ENCODE peak calls at places on chromosomes 4 and X, in nine cellular contexts. F is H54; R is CD8-positive, alpha-beta memory T cell; W is fibroblast of lung; V is uterus; Q is AG20443; B is HEK293T; N is activated CD4-positive, alpha-beta T cell treated with anti-CD3 and anti-CD28 coated beads, Interleukin-2, amount 10 ng/mL, durations not matched to agents 7 days and 5 days; X is OCI-LY7. G is an unnamed sample.

GRCh38 chr4:121147923-121148443 is 16.1 kb downstream of the TNIP3 start:
- DNase-seq in F (no peak), W (peak), Q (peak), X (no peak), B (no peak), V (no peak), N (no peak), R (no peak), G (peak)

GRCh38 chr4:38058186-38058585 is 98.0 kb downstream of the PTTG2 start:
- DNase-seq in N (no peak), Q (no peak), F (no peak), B (no peak), W (no peak), V (no peak), X (no peak), R (no peak), G (no peak)

GRCh38 chrX:24231169-24231568 is 81.6 kb downstream of the ZFX start:
- DNase-seq in B (no peak), N (no peak), W (peak), R (no peak), Q (peak), X (no peak), V (peak), F (peak), G (peak)

GRCh38 chr4:168993724-168994510 is 16.1 kb downstream of the CBR4 start:
- DNase-seq in B (no peak), W (peak), Q (peak), N (no peak), F (no peak), X (no peak), R (no peak), V (peak), G (peak)

GRCh38 chrX:72620550-72621145 is 48.0 kb upstream of the HDAC8 start:
- DNase-seq in R (no peak), F (peak), X (no peak), B (peak), W (peak), Q (peak), N (peak), V (peak), G (peak)

GRCh38 chr4:120769227-120769626 is 153.3 kb downstream of the PRDM5 start:
- DNase-seq in R (no peak), Q (peak), N (no peak), X (no peak), B (no peak), W (peak), V (no peak), F (peak), G (peak)

GRCh38 chr4:65670331-65671031 is at the start of gene EPHA5:
- DNase-seq in X (no peak), V (peak), N (no peak), Q (peak), R (no peak), B (peak), F (peak), W (peak), G (peak)

GRCh38 chr4:153495480-153496206 is 29.5 kb downstream of the TMEM131L start:
- DNase-seq in X (no peak), B (no peak), N (peak), Q (no peak), F (no peak), W (no peak), V (no peak), R (no peak), G (no peak)

GRCh38 chr4:145545538-145546224 is 64.0 kb downstream of the SMAD1 start:
- DNase-seq in V (peak), Q (peak), F (peak), N (no peak), B (no peak), R (no peak), W (peak), X (no peak), G (peak)

GRCh38 chr4:825063-825968 is 613 bp downstream of the CPLX1 start:
- DNase-seq in R (peak), B (peak), W (peak), X (no peak), N (peak), F (no peak), V (no peak), Q (peak), G (no peak)

GRCh38 chr4:139534287-139534950 is 21.6 kb downstream of the SETD7 start:
- DNase-seq in Q (no peak), X (no peak), V (no peak), B (no peak), R (no peak), N (no peak), F (no peak), W (no peak), G (no peak)

GRCh38 chr4:168831919-168832745 is 177.9 kb downstream of the CBR4 start:
- DNase-seq in W (peak), X (peak), B (peak), R (peak), F (peak), V (peak), Q (peak), N (peak), G (peak)

GRCh38 chr4:73904491-73904890 is 35.3 kb downstream of the CXCL1 start:
- DNase-seq in V (no peak), R (no peak), Q (peak), X (no peak), N (no peak), F (no peak), W (peak), B (no peak), G (peak)

GRCh38 chr4:149095798-149096197 is 653.6 kb upstream of the NR3C2 start:
- DNase-seq in X (no peak), Q (peak), V (no peak), B (no peak), R (no peak), W (peak), F (no peak), N (no peak), G (peak)

GRCh38 chr4:20565075-20565721 is 135.1 kb upstream of the PACRGL start:
- DNase-seq in B (no peak), V (no peak), N (no peak), X (no peak), F (no peak), W (peak), Q (no peak), R (no peak), G (no peak)

GRCh38 chrX:148811236-148811635 is 310.8 kb downstream of the AFF2 start:
- DNase-seq in W (peak), R (no peak), Q (peak), N (no peak), X (no peak), B (no peak), V (no peak), F (no peak), G (peak)

GRCh38 chrX:47880927-47881326 is 44.2 kb downstream of the ZNF81 start:
- DNase-seq in W (no peak), X (no peak), R (no peak), B (no peak), F (no peak), N (no peak), Q (no peak), V (no peak), G (no peak)

GRCh38 chrX:40273356-40274050 is 175.7 kb upstream of the BCOR start:
- DNase-seq in X (no peak), F (no peak), V (peak), N (no peak), W (peak), Q (no peak), R (no peak), B (no peak), G (no peak)

GRCh38 chr4:55854132-55854531 is 684 bp downstream of the EXOC1 start:
- DNase-seq in W (no peak), N (no peak), B (peak), X (peak), F (no peak), V (no peak), Q (peak), R (no peak), G (no peak)

GRCh38 chrX:116272328-116272727 is 101.8 kb downstream of the AGTR2 start:
- DNase-seq in B (no peak), F (peak), Q (peak), X (no peak), R (no peak), W (peak), V (no peak), N (no peak), G (peak)

GRCh38 chrX:53599781-53600396 is 86.6 kb downstream of the HUWE1 start:
- DNase-seq in F (no peak), N (no peak), W (peak), V (no peak), X (no peak), B (no peak), R (no peak), Q (no peak), G (no peak)

GRCh38 chr4:108356209-108356535 is 187.4 kb upstream of the LEF1 start:
- DNase-seq in V (no peak), W (no peak), B (no peak), X (no peak), N (no peak), R (no peak), Q (no peak), F (no peak), G (no peak)

GRCh38 chr4:115279300-115279699 is 165.9 kb upstream of the NDST4 start:
- DNase-seq in Q (no peak), N (no peak), V (no peak), W (no peak), X (peak), R (no peak), B (no peak), F (no peak), G (no peak)

GRCh38 chr4:17517664-17518063 is 2.7 kb downstream of the CLRN2 start:
- DNase-seq in N (no peak), V (no peak), B (no peak), Q (no peak), W (no peak), F (no peak), X (no peak), R (no peak), G (no peak)

GRCh38 chr4:95124906-95125504 is 367.2 kb downstream of the BMPR1B start:
- DNase-seq in V (no peak), F (no peak), X (peak), N (peak), W (peak), R (no peak), B (peak), Q (peak), G (peak)

GRCh38 chrX:133415276-133416105 is at the start of gene GPC4:
- DNase-seq in F (peak), Q (peak), B (peak), R (no peak), X (no peak), V (peak), N (no peak), W (peak), G (peak)

GRCh38 chr4:55348436-55348835 is 2.4 kb downstream of the SRD5A3 start:
- DNase-seq in W (no peak), B (no peak), R (no peak), F (no peak), V (no peak), N (no peak), Q (no peak), X (no peak), G (peak)

GRCh38 chr4:83285022-83285387 is 407 bp upstream of the COQ2 start:
- DNase-seq in V (no peak), B (no peak), Q (peak), N (peak), W (peak), F (no peak), X (peak), R (no peak), G (peak)

GRCh38 chr4:186642530-186642929 is 81.1 kb downstream of the FAT1 start:
- DNase-seq in Q (no peak), R (no peak), B (no peak), X (no peak), W (no peak), V (no peak), F (no peak), N (no peak), G (no peak)

GRCh38 chr4:85869156-85869555 is 394.2 kb downstream of the ARHGAP24 start:
- DNase-seq in N (no peak), F (no peak), V (no peak), Q (no peak), B (no peak), W (no peak), X (no peak), R (no peak), G (no peak)

GRCh38 chr4:81314897-81315470 is 100.0 kb upstream of the PRKG2 start:
- DNase-seq in R (no peak), Q (peak), V (no peak), F (no peak), X (no peak), N (no peak), B (no peak), W (no peak), G (peak)

GRCh38 chr4:88788424-88788823 is 90.8 kb upstream of the NAP1L5 start:
- DNase-seq in R (no peak), Q (no peak), F (no peak), N (no peak), X (no peak), W (no peak), V (no peak), B (no peak), G (no peak)

GRCh38 chr4:118865091-118865708 is 23.5 kb upstream of the SYNPO2 start:
- DNase-seq in B (peak), X (peak), V (peak), W (peak), Q (peak), F (no peak), N (peak), R (peak), G (peak)

GRCh38 chrX:41664307-41665299 is 24.2 kb upstream of the GPR34 start:
- DNase-seq in X (no peak), V (no peak), R (no peak), Q (no peak), F (no peak), B (no peak), W (peak), N (no peak), G (peak)

GRCh38 chr4:155943610-155944329 is 9.9 kb downstream of the CTSO start:
- DNase-seq in W (no peak), F (no peak), V (no peak), R (no peak), N (no peak), B (no peak), X (no peak), Q (no peak), G (no peak)

GRCh38 chrX:43962636-43963035 is 10.6 kb downstream of the NDP start:
- DNase-seq in N (no peak), W (no peak), V (no peak), F (no peak), X (no peak), Q (no peak), R (no peak), B (no peak), G (peak)

GRCh38 chrX:139081965-139082364 is 370.4 kb upstream of the FGF13 start:
- DNase-seq in Q (no peak), F (no peak), B (no peak), N (no peak), R (no peak), W (no peak), X (no peak), V (no peak), G (no peak)

GRCh38 chr4:7429601-7430078 is 5.1 kb downstream of the PSAPL1 start:
- DNase-seq in N (no peak), R (no peak), Q (no peak), X (no peak), B (no peak), W (no peak), F (no peak), V (no peak), G (no peak)

GRCh38 chr4:68962868-68963267 is 11.3 kb upstream of the UGT2A3 start:
- DNase-seq in N (no peak), R (no peak), X (no peak), Q (no peak), F (no peak), W (no peak), V (no peak), B (no peak), G (no peak)

G was measured in AG10803.